ENCODE peak calls at places on chromosomes 12 and 14, in five cellular contexts. U, P, V, C and D are unnamed samples.

GRCh38 chr12:106722854-106723253 is 51.6 kb upstream of the RIC8B start:
- DNase-seq in U (no peak), P (no peak), V (no peak), C (no peak), D (peak)

GRCh38 chr14:59277659-59278058 is 89.2 kb downstream of the DAAM1 start:
- DNase-seq in U (no peak), P (no peak), V (no peak), C (no peak), D (no peak)

GRCh38 chr12:32418221-32418620 is 18.9 kb downstream of the FGD4 start:
- DNase-seq in U (no peak), P (peak), V (no peak), C (no peak), D (no peak)

GRCh38 chr12:50505945-50506344 is 1.2 kb downstream of the DIP2B start:
- DNase-seq in U (no peak), P (no peak), V (no peak), C (peak), D (no peak)

GRCh38 chr14:80215756-80216581 is 4.7 kb upstream of the DIO2 start:
- DNase-seq in U (no peak), P (peak), V (peak), C (peak), D (no peak)

GRCh38 chr12:27751386-27752047 is 28.5 kb upstream of the KLHL42 start:
- DNase-seq in U (no peak), P (peak), V (no peak), C (no peak), D (no peak)

GRCh38 chr12:26179829-26180228 is 15.5 kb upstream of the SSPN start:
- DNase-seq in U (no peak), P (no peak), V (no peak), C (no peak), D (no peak)

GRCh38 chr12:89247541-89247942 is 104.8 kb downstream of the DUSP6 start:
- DNase-seq in U (no peak), P (no peak), V (peak), C (peak), D (no peak)

GRCh38 chr12:1473418-1473817 is 121.0 kb downstream of the FBXL14 start:
- DNase-seq in U (no peak), P (no peak), V (no peak), C (peak), D (no peak)

GRCh38 chr12:92118826-92119536 is 26.7 kb downstream of the BTG1 start:
- DNase-seq in U (no peak), P (no peak), V (no peak), C (no peak), D (no peak)

GRCh38 chr12:121167232-121167820 is 34.6 kb downstream of the P2RX7 start:
- DNase-seq in U (no peak), P (peak), V (no peak), C (peak), D (no peak)
- H4K8ac ChIP-seq in U (no peak), P (no peak), V (no peak), C (no peak), D (peak)

DNA sequence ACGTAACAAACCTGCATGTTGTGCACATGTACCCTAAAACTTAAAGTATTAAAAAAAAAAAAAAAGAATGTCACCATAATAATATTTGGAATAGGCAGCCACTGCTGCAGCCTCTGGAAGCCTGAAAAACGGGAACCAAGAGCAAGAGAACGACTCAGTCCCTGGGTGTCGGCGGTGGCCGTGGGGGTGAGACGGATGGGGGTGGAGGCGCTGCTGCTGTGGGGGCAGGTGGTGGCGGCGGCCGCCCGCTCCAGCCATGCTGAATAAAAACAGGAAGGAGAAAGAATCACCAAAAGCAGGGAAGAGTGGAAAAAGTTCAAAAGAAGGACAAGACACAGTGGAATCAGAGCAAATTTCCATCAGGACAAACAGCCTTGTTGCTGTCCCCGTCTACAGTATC is 46.9 kb downstream of the ZFYVE21 start:
- DNase-seq in U (no peak), P (no peak), V (no peak), C (no peak), D (no peak)
- H2BK12ac ChIP-seq in U (no peak), P (no peak), V (no peak), C (no peak), D (no peak)

GRCh38 chr12:110020956-110021355 is 21.7 kb downstream of the ANKRD13A start:
- DNase-seq in U (no peak), P (no peak), V (no peak), C (no peak), D (no peak)

GRCh38 chr12:110022980-110023633 is 23.9 kb downstream of the ANKRD13A start:
- DNase-seq in U (no peak), P (no peak), V (no peak), C (no peak), D (no peak)

GRCh38 chr12:110029290-110029689 is 19.0 kb downstream of the C12orf76 start:
- DNase-seq in U (no peak), P (peak), V (no peak), C (no peak), D (no peak)

GRCh38 chr12:110028323-110028722 is 20.0 kb downstream of the C12orf76 start:
- DNase-seq in U (no peak), P (no peak), V (no peak), C (no peak), D (no peak)

DNA sequence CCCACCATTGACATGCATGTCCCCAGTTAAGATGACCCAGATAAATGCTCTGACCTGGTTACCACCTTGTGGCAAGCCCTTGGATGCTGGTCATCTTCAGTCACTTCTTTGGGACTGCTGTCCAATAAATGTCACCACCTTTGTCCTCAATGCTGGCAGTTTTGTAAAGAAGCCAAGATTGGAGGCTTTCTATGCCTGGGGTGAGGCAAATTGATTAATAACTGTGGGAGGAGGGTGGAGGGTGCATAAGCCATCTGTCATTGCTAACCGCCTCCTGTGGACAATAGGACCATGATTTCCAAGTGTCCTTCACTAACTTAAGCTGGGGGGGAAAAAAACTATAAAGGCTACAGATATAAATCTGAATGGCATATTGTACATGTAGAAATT is 24.4 kb downstream of the ANKRD13A start:
- DNase-seq in U (no peak), P (no peak), V (no peak), C (no peak), D (no peak)
- H4K91ac ChIP-seq in U (no peak), P (no peak), V (no peak), C (no peak), D (no peak)

GRCh38 chr14:50954811-50955372 is 10.6 kb upstream of the PYGL start:
- DNase-seq in U (no peak), P (no peak), V (no peak), C (peak), D (no peak)
- H4K8ac ChIP-seq in U (no peak), P (no peak), V (no peak), C (peak), D (no peak)

GRCh38 chr12:30003321-30003720 is 219.6 kb upstream of the TMTC1 start:
- DNase-seq in U (no peak), P (no peak), V (no peak), C (no peak), D (no peak)
- H2BK12ac ChIP-seq in U (no peak), P (no peak), V (no peak), C (no peak), D (no peak)

GRCh38 chr12:46436741-46437140 is 64.2 kb upstream of the SLC38A2 start:
- DNase-seq in U (no peak), P (no peak), V (no peak), C (no peak), D (no peak)

GRCh38 chr12:46437411-46437810 is 64.8 kb upstream of the SLC38A2 start:
- DNase-seq in U (no peak), P (no peak), V (no peak), C (no peak), D (no peak)

GRCh38 chr12:46438256-46438655 is 65.7 kb upstream of the SLC38A2 start:
- DNase-seq in U (no peak), P (no peak), V (no peak), C (no peak), D (no peak)

GRCh38 chr12:46439793-46440511 is 67.4 kb upstream of the SLC38A2 start:
- DNase-seq in U (no peak), P (no peak), V (no peak), C (peak), D (no peak)

DNA sequence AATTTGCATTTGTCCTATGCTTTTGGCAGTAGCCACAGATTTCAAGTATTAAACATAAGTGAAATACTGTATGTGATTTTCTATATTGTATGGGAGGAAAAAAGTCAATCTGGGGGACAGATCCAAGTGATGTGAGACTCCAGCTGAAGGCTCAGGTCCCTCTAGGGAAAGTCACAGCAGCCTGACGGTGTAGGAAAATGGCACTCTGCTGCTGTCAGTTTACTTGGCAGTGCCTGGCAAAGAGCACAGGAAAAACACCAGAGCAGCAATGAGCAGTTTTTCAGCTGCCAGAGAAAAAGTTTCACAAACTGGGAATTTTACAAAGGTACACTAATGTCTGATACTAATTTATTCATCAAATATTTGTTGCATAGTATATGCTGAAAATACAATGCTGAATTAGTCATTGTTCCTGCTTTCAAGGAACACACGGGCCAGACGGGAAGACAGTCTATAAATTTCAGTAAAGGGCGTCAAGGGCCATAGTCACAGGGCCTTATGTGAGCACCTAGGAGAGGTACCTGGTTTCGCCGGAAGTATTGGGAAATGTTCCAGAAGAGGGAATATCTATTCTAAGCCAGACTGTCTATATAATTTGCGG is 66.2 kb upstream of the SLC38A2 start:
- DNase-seq in U (no peak), P (no peak), V (no peak), C (no peak), D (no peak)
- H4K91ac ChIP-seq in U (no peak), P (no peak), V (no peak), C (no peak), D (no peak)

GRCh38 chr14:70905316-70905715 is 1.9 kb upstream of the PCNX1 start:
- DNase-seq in U (no peak), P (no peak), V (no peak), C (peak), D (no peak)
- H4K8ac ChIP-seq in U (no peak), P (no peak), V (no peak), C (no peak), D (no peak)

GRCh38 chr12:6124411-6125151 is at the start of gene VWF:
- DNase-seq in U (no peak), P (no peak), V (no peak), C (no peak), D (no peak)
- H2BK12ac ChIP-seq in U (no peak), P (peak), V (no peak), C (no peak), D (peak)

GRCh38 chr14:100374891-100375272 is 51.7 kb downstream of the SLC25A47 start:
- DNase-seq in U (no peak), P (no peak), V (no peak), C (no peak), D (no peak)

GRCh38 chr14:100376751-100377171 is 53.6 kb downstream of the SLC25A47 start:
- DNase-seq in U (no peak), P (peak), V (no peak), C (peak), D (no peak)

GRCh38 chr14:100374270-100374669 is 51.1 kb downstream of the SLC25A47 start:
- DNase-seq in U (no peak), P (no peak), V (no peak), C (no peak), D (no peak)

GRCh38 chr14:100375963-100376735 is 53.0 kb downstream of the SLC25A47 start:
- DNase-seq in U (peak), P (peak), V (peak), C (peak), D (peak)

GRCh38 chr14:100375273-100375962 is 52.3 kb downstream of the SLC25A47 start:
- DNase-seq in U (peak), P (no peak), V (peak), C (peak), D (no peak)
- H4K91ac ChIP-seq in U (peak), P (peak), V (no peak), C (peak), D (no peak)

DNA sequence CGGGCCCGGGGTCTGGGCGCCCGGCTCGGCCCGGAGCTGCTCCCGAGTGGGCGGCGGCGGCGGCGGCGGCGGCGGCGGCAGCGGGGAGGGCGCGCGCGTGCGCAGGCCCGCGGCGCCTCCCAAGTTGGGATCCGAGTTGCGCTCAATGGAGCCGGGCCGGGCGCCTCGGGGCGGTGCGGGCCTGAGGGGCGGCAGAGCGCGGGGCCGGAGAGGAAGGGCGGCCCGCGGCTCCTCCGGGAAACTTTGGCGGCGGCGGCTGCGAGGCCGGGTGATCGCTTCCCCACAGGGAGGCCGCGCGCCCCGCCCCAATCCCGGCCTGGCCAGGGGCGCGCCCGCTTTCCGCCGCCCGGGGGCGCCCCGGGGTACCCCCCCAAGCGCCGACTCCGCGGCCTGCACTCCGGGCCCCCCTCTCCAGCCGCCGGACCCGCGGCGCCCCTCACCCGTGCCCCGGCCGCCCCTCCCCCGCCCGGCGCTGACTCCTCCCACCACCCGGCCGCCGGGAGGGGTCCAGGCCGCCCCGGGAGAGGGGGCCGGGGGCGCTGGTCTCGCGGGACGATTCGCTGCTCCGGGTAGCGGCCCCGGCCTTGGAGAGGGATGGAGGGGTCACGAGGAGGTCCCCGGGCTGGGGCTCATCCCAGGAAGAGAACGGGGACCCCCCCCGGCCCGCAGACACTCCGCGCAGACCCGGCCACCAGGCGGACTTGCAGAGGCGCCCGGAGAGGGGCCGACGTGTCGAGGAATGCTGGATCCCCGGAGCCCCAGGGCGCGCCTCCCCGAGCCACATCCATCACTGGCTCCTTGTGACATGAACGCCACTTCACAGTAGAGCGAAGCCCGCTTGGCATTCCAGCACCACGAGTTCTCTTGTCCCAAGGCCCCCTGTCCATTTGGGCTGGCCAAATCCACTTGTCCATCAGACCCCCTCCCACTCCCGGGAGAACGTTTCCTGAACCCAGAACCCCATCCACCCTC is at the start of gene RILPL1:
- DNase-seq in U (no peak), P (peak), V (peak), C (peak), D (peak)
- H4K8ac ChIP-seq in U (peak), P (peak), V (no peak), C (peak), D (no peak)